ENCODE peak calls at places on chromosome 9, in five cellular contexts. J is astrocyte of the spinal cord, N is AG10803, L is AG04450, H is stomach. I is an unnamed sample.
A peak's percentile ranks its signal among the peaks of the same experiment; 100 is the strongest.

GRCh38 chr9:119852399-119852798 is 483.2 kb upstream of the BRINP1 start:
- DNase-seq in H (no peak), J (no peak), L (no peak), N (no peak), I (no peak)

GRCh38 chr9:129752915-129753724 is at the start of gene PTGES:
- DNase-seq in N (peak; percentile 81), L (peak; percentile 68), H (peak; percentile 69), J (peak; percentile 79), I (peak; percentile 90)

GRCh38 chr9:136326061-136326776 is 1.1 kb upstream of the GPSM1 start:
- DNase-seq in J (peak; percentile 88), N (peak; percentile 90), H (no peak), L (peak; percentile 90), I (peak; percentile 75)

GRCh38 chr9:120663380-120663779 is 50.9 kb downstream of the MEGF9 start:
- DNase-seq in L (no peak), H (no peak), N (no peak), J (no peak), I (no peak)

GRCh38 chr9:23598994-23599393 is 227.0 kb downstream of the ELAVL2 start:
- DNase-seq in J (no peak), L (no peak), H (no peak), N (no peak), I (no peak)

GRCh38 chr9:91131433-91131839 is 230.3 kb downstream of the AUH start:
- DNase-seq in H (peak; percentile 38), N (peak; percentile 98), L (peak; percentile 92), J (peak; percentile 97), I (peak; percentile 95)

GRCh38 chr9:134892221-134892620 is 11.6 kb downstream of the FCN2 start:
- DNase-seq in N (no peak), H (peak; percentile 14), J (no peak), L (no peak), I (no peak)

GRCh38 chr9:35826071-35826701 is 2.3 kb downstream of the FAM221B start:
- DNase-seq in L (no peak), H (peak; percentile 45), J (peak; percentile 81), N (peak; percentile 65), I (peak; percentile 59)

GRCh38 chr9:6498982-6499381 is 86.0 kb downstream of the UHRF2 start:
- DNase-seq in J (peak; percentile 46), H (no peak), L (peak; percentile 20), N (peak; percentile 45), I (peak; percentile 52)

GRCh38 chr9:96874947-96875459 is 20.7 kb upstream of the ZNF782 start:
- DNase-seq in H (peak; percentile 72), J (peak; percentile 71), L (no peak), N (no peak), I (no peak)

GRCh38 chr9:120928720-120929389 is 2.3 kb upstream of the TRAF1 start:
- DNase-seq in H (peak; percentile 83), J (peak; percentile 48), L (no peak), N (peak; percentile 42), I (no peak)

GRCh38 chr9:131214457-131214856 is 61.9 kb downstream of the FAM78A start:
- DNase-seq in H (no peak), N (peak; percentile 23), J (peak; percentile 23), L (no peak), I (no peak)

GRCh38 chr9:86600291-86600690 is 246.1 kb upstream of the TUT7 start:
- DNase-seq in H (no peak), N (peak; percentile 44), J (peak; percentile 54), L (no peak), I (no peak)

GRCh38 chr9:18396102-18396728 is 77.7 kb upstream of the ADAMTSL1 start:
- DNase-seq in J (peak; percentile 45), N (no peak), L (no peak), H (no peak), I (peak; percentile 31)

GRCh38 chr9:96293481-96293880 is 8.5 kb downstream of the HSD17B3 start:
- DNase-seq in N (peak; percentile 7), H (no peak), J (peak; percentile 17), L (no peak), I (no peak)

GRCh38 chr9:109440117-109440515 is 58.0 kb downstream of the PTPN3 start:
- DNase-seq in J (no peak), H (no peak), L (no peak), N (no peak), I (no peak)

GRCh38 chr9:109440797-109441287 is 57.3 kb downstream of the PTPN3 start:
- DNase-seq in N (peak; percentile 82), H (peak; percentile 53), L (peak; percentile 70), J (peak; percentile 88), I (peak; percentile 86)

GRCh38 chr9:109439378-109440116 is 58.6 kb downstream of the PTPN3 start:
- DNase-seq in H (no peak), L (no peak), J (no peak), N (no peak), I (no peak)

GRCh38 chr9:109442716-109443115 is 55.4 kb downstream of the PTPN3 start:
- DNase-seq in L (no peak), H (no peak), J (no peak), N (no peak), I (no peak)

DNA sequence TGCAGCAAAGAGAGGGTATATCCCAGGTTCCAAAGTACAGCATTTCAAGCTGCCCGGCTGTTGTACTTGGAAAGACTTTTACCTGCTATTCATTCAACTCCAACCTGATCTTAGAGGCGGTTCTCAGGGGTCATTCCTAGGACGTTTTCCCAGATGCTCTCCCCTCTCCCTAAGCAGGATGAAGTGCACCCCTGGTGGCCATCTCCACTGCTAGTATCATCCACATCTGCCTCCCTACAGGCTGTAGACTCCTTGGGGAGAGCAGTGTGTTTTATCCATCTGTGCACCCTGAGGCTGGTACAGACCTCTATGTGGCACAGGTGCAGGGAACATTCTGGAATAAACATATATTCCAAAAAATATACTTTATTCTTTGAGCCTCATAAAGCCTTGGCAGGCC is 56.8 kb downstream of the PTPN3 start:
- DNase-seq in N (no peak), L (no peak), J (no peak), H (no peak), I (no peak)
- TF ChIP-seq CTCF in N (peak; percentile 36), L (no peak), J (peak; percentile 40), H (no peak), I (no peak)

DNA sequence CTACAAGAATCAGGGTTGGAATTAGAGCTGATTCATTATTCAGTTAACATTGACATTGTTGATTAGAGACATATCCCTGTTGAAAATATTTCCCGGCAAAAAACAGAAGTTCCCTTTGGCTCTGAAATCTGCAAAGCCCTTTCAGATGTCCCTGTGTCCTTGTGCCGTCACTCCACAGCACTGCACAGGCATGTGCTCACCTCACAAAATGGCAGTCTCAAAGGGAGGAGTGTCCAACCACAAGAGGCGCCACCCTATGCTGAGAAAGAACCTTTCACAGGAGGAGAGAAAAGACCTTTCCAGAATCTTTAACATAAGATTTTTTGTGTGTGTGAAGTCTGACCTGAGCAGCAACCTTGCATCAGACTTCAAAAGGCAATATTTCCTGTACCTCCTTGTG is 112.8 kb upstream of the PRSS3 start:
- DNase-seq in L (no peak), H (no peak), J (no peak), N (no peak), I (no peak)
- TF ChIP-seq CTCF in L (no peak), H (no peak), J (no peak), N (no peak), I (peak; percentile 12)

GRCh38 chr9:79432485-79432884 is 139.3 kb upstream of the TLE4 start:
- DNase-seq in L (no peak), H (no peak), N (no peak), J (no peak), I (no peak)
- TF ChIP-seq CTCF in L (no peak), H (no peak), N (no peak), J (no peak), I (peak; percentile 47)

DNA sequence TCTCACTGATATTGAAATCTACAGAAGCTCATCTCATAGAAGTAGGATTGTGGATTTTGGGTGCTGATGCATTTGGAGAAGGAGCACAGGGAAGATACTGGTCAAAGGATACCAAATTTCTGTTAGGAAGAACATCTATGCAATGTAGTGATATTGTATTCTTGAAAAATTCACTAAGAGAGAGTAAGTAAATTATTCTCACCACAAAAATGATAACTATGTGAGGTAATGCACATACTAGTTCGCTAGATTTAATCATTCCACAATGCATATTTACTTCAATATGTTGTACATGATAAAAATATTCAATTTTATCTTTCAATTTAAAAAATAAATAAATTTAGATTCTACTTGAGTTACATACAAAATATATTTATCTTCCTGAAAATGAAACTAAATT is 2040.5 kb upstream of the C9orf72 start:
- DNase-seq in L (no peak), N (no peak), J (no peak), H (no peak), I (no peak)
- TF ChIP-seq CTCF in L (no peak), N (no peak), J (no peak), H (no peak), I (no peak)

DNA sequence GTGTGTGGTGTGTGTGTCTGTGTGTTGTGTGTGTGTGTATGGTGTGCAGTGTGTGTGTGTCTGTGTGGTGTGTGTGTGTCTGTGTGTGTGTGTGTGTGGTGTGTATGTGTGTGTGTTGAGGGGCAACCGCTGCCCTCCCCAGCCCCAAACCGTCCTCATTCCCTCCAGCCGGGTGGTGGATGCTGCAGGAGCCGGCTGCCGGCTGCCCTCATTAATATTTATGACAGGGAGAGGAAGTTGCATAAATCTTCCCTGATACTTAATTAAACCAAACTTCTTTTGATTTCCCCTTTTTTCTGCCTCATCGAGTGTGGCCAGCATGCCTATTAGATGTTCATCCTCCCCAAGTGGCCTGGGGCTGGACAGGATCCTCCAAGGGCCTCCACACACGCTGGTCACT is 121.4 kb upstream of the MVB12B start:
- DNase-seq in H (no peak), L (no peak), J (no peak), N (no peak), I (no peak)
- TF ChIP-seq CTCF in H (no peak), L (no peak), J (no peak), N (no peak), I (no peak)

I was measured in HFFc6.